ENCODE peak calls at places on chromosomes 16 and 17, in six cellular contexts. Q is endothelial cell of umbilical vein, N is fibroblast of lung, Y is mucosa of descending colon, F is foreskin fibroblast, D is cardiac fibroblast. T is an unnamed sample.

GRCh38 chr16:11271610-11272009 is 1.8 kb downstream of the PRM3 start:
- DNase-seq in Y (no peak), Q (no peak), F (no peak), N (no peak), D (no peak), T (no peak)

GRCh38 chr16:38941-39892 is 14.2 kb downstream of the POLR3K start:
- DNase-seq in D (no peak), Y (peak; percentile 75), N (no peak), Q (no peak), F (no peak), T (no peak)

GRCh38 chr16:57060323-57061083 is 31.9 kb upstream of the CPNE2 start:
- DNase-seq in Y (no peak), F (no peak), D (no peak), N (peak; percentile 29), Q (no peak), T (no peak)

GRCh38 chr16:5108505-5109158 is 11.0 kb upstream of the EEF2KMT start:
- DNase-seq in Y (no peak), N (no peak), F (no peak), D (no peak), Q (no peak), T (no peak)

GRCh38 chr16:15542261-15542660 is 100.7 kb downstream of the MARF1 start:
- DNase-seq in N (no peak), D (no peak), F (no peak), Y (no peak), Q (no peak), T (no peak)

GRCh38 chr17:81345211-81346089 is 49.8 kb upstream of the BAHCC1 start:
- DNase-seq in Q (peak; percentile 86), F (peak; percentile 93), Y (peak; percentile 93), D (peak; percentile 92), N (peak; percentile 89), T (peak; percentile 93)

GRCh38 chr17:35640977-35641526 is 53.9 kb downstream of the AP2B1 start:
- DNase-seq in N (no peak), Q (no peak), D (no peak), Y (no peak), F (no peak), T (no peak)

GRCh38 chr17:70774339-70775110 is 605.2 kb downstream of the KCNJ2 start:
- DNase-seq in D (no peak), Y (no peak), Q (no peak), F (no peak), N (peak; percentile 17), T (no peak)

GRCh38 chr16:50509521-50510341 is 38.5 kb upstream of the NKD1 start:
- DNase-seq in N (no peak), Y (peak; percentile 36), F (no peak), D (peak; percentile 29), Q (peak; percentile 42), T (peak; percentile 5)

DNA sequence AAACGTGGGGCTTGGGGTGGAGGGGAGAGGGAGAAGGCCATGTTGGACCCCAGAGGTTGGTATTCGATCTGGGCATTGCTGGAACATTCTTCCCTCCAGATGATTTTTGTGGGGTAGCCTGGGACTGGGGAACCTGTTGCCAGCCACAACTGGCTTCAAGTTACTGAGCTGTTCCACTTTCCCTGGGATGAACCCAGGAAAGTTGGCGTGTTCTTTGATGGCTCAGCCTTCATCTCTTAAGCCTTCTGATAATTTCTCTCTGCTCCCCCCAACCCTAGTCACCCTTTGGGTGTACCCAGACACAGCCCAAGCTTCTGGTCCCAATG is 2.1 kb downstream of the TBX21 start:
- DNase-seq in D (no peak), N (no peak), Q (no peak), Y (no peak), F (no peak), T (no peak)
- H3K4me3 ChIP-seq in D (no peak overlapping the region), N (no peak overlapping the region), Q (no peak overlapping the region), Y (no peak overlapping the region), F (no peak overlapping the region), T (no peak overlapping the region)

GRCh38 chr17:83076930-83077329 is 2.5 kb upstream of the METRNL start:
- DNase-seq in Q (no peak), Y (no peak), F (no peak), N (no peak), D (no peak), T (no peak)
- TF ChIP-seq CTCF in Q (no peak), Y (no peak), F (no peak), N (peak; percentile 4), D (peak; percentile 8), T (peak; percentile 28)

DNA sequence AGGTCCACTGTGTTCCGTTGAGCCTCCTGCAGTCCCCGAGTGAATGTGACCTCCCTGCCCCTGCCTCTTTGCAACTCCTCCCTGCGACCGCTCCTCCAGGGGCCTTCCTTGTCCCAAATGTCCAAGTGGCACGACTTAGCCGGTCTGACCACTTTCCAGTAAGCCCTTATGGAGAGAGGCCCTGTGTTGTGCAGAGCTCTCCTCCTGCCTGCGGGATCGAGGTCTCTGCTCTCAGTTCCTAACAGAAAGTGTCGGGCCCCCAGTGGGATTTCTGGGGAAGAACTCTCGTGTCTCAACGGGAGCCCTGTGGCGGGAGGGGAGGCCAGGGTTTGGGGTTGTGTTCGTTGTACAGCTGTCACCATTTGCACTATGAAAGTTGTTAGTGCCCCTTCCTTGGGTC is 234.3 kb downstream of the SEC14L1 start:
- DNase-seq in F (no peak), N (no peak), Y (no peak), Q (no peak), D (no peak), T (no peak)
- H3K4me3 ChIP-seq in F (peak overlapping the region; percentile 93), N (peak overlapping the region; percentile 66), Y (no peak overlapping the region), Q (no peak overlapping the region), D (peak overlapping the region; percentile 75), T (peak overlapping the region; percentile 82)

DNA sequence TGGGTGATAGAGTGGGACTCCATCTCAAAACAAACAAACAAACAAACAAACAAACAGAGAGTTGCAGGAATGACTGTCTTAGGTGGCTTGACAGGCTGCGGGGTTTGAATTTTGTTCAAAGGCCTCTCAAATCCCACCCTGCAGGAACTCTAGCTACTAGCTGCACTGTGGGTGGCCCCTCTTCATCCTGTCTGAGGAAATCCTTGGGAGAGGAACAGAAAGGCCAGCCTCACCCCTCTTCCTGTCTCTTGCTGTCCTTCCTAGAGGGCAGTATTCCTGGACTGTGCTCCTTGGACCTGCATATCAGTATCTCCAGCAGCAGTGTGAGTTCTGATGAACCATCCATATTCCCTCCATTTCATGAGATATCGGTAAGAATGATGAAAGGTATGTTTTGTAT is 2.0 kb upstream of the CCDC92B start:
- DNase-seq in Y (no peak), Q (no peak), D (no peak), N (no peak), F (no peak), T (no peak)
- TF ChIP-seq CTCF in Y (no peak), Q (no peak), D (no peak), N (no peak), F (no peak), T (no peak)

GRCh38 chr17:60079401-60079861 is 710 bp upstream of the HEATR6 start:
- DNase-seq in F (no peak), Y (no peak), D (peak; percentile 57), Q (peak; percentile 33), N (peak; percentile 25), T (no peak)
- H3K4me3 ChIP-seq in F (peak overlapping the region; percentile 79), Y (peak overlapping the region; percentile 48), D (peak overlapping the region; percentile 85), Q (peak overlapping the region; percentile 98), N (peak overlapping the region; percentile 82), T (peak overlapping the region; percentile 74)

GRCh38 chr16:82344157-82344556 is 174.1 kb upstream of the MPHOSPH6 start:
- DNase-seq in Q (no peak), D (peak; percentile 2), F (peak; percentile 0), N (no peak), Y (no peak), T (no peak)
- TF ChIP-seq CTCF in Q (peak; percentile 28), D (peak; percentile 21), F (peak; percentile 13), N (peak; percentile 6), Y (no peak), T (no peak)

DNA sequence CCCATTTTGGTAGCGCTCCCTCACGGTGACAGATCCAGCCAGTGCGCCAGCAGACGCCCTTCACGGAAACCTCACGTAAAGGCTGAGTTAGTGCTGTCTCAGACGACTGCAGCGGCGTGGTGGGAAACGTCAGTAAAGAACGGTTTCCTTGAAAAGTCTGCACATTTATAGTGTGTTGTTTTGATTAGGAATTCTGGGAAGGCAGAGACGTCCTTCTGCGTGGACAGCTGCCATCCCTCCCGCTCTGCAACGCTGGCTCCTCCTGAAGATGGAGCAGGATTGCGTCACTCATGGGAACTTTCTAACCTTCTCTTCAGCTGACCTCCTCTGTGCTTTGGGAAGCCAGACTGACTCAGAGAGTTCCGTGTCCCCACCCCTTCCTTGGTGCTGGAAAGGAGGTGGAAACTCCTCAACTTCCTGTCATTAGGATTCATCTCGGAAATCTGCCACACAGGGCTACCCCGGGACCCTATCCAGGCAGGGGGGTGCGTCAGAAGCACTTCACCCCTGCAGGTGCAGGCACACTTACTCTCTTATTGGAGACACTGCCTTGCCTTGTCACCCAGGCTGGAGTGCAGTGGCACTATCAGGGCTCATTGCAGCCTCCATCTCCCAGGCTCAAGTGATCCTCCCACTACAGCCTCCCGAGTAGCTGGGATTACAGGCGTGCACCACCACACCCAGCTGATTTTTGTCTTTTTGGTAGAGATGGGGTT is 24.3 kb upstream of the CRISPLD2 start:
- DNase-seq in F (peak; percentile 94), N (peak; percentile 83), D (peak; percentile 94), Y (peak; percentile 51), Q (peak; percentile 10), T (peak; percentile 83)
- H3K4me3 ChIP-seq in F (peak overlapping the region; percentile 13), N (peak overlapping the region; percentile 29), D (no peak overlapping the region), Y (no peak overlapping the region), Q (no peak overlapping the region), T (no peak overlapping the region)